ENCODE peak calls at places on chromosomes 11 and 22, in nine cellular contexts. I, P, V, M, C, K, E, Q and U are unnamed samples.

GRCh38 chr22:23557036-23557435 is 23.1 kb downstream of the IGLL1 start:
- DNase-seq in Q (no peak), I (no peak), C (no peak), E (no peak), K (no peak), V (no peak), M (no peak), P (no peak), U (no peak)

GRCh38 chr22:42688914-42689275 is 31.8 kb downstream of the A4GALT start:
- DNase-seq in M (no peak), K (no peak), Q (no peak), V (no peak), C (peak), I (no peak), E (no peak), P (no peak), U (no peak)

GRCh38 chr11:46279393-46280099 is 2.1 kb downstream of the CREB3L1 start:
- DNase-seq in V (peak), M (no peak), I (peak), K (peak), Q (peak), C (no peak), P (no peak), E (peak), U (no peak)

GRCh38 chr11:129701706-129702105 is 113.9 kb upstream of the TMEM45B start:
- DNase-seq in Q (no peak), C (no peak), V (no peak), E (no peak), P (no peak), M (no peak), I (no peak), K (no peak), U (no peak)

GRCh38 chr11:73330569-73331093 is 22.6 kb downstream of the ARHGEF17 start:
- DNase-seq in E (peak), C (no peak), I (no peak), P (peak), V (peak), Q (no peak), M (no peak), K (no peak), U (no peak)

GRCh38 chr11:60887531-60887930 is 18.9 kb downstream of the PRPF19 start:
- DNase-seq in Q (peak), V (peak), C (peak), P (peak), I (peak), E (peak), M (no peak), K (no peak), U (no peak)

GRCh38 chr11:27716850-27717249 is 16.6 kb upstream of the BDNF start:
- DNase-seq in V (peak), I (no peak), C (no peak), M (no peak), E (peak), K (no peak), P (peak), Q (no peak), U (no peak)

GRCh38 chr22:25282346-25282670 is 62.9 kb downstream of the CRYBB2 start:
- DNase-seq in I (no peak), E (no peak), M (no peak), P (peak), Q (no peak), C (no peak), V (no peak), K (no peak), U (no peak)

GRCh38 chr11:91366186-91366585 is 858.4 kb upstream of the FAT3 start:
- DNase-seq in I (no peak), V (no peak), M (no peak), P (no peak), Q (no peak), C (no peak), E (no peak), K (no peak), U (no peak)

GRCh38 chr11:111586305-111586915 is 15.8 kb upstream of the SIK2 start:
- DNase-seq in E (peak), M (no peak), P (peak), I (peak), C (peak), V (peak), K (no peak), Q (no peak), U (no peak)

GRCh38 chr11:13065200-13065787 is 56.2 kb downstream of the RASSF10 start:
- DNase-seq in V (no peak), I (no peak), C (no peak), Q (no peak), K (no peak), M (no peak), E (no peak), P (no peak), U (no peak)

GRCh38 chr11:84136926-84137325 is 850.8 kb upstream of the CCDC90B start:
- DNase-seq in E (no peak), K (no peak), M (no peak), Q (no peak), P (no peak), I (no peak), V (no peak), C (no peak), U (no peak)

GRCh38 chr11:119615003-119615878 is 113.8 kb downstream of the NECTIN1 start:
- DNase-seq in K (no peak), E (peak), M (no peak), Q (no peak), V (peak), C (peak), P (no peak), I (no peak), U (no peak)

GRCh38 chr11:104402812-104403521 is 239.0 kb upstream of the PDGFD start:
- DNase-seq in Q (no peak), P (peak), K (no peak), I (no peak), V (no peak), M (no peak), C (no peak), E (no peak), U (no peak)

GRCh38 chr11:31818874-31819331 is 7.8 kb upstream of the PAX6 start:
- DNase-seq in I (no peak), E (no peak), P (peak), C (no peak), M (no peak), K (no peak), Q (no peak), V (no peak), U (no peak)

GRCh38 chr22:36379593-36380361 is 8.0 kb downstream of the MYH9 start:
- DNase-seq in Q (no peak), P (no peak), E (peak), M (no peak), V (no peak), K (no peak), I (no peak), C (no peak), U (no peak)

GRCh38 chr11:94219771-94220170 is 84.6 kb upstream of the IZUMO1R start:
- DNase-seq in C (no peak), P (peak), Q (no peak), I (no peak), M (no peak), V (no peak), E (peak), K (no peak), U (no peak)

GRCh38 chr11:111476961-111477360 is 35.2 kb downstream of the BTG4 start:
- DNase-seq in K (no peak), P (no peak), Q (no peak), I (no peak), V (no peak), C (no peak), M (no peak), E (no peak), U (no peak)

GRCh38 chr22:28821452-28821851 is 21.1 kb upstream of the XBP1 start:
- DNase-seq in C (no peak), V (no peak), I (no peak), Q (no peak), K (no peak), M (no peak), P (no peak), E (no peak), U (no peak)

GRCh38 chr11:35247428-35247827 is 108.5 kb downstream of the CD44 start:
- DNase-seq in M (no peak), K (no peak), I (peak), E (no peak), V (no peak), P (no peak), Q (no peak), C (no peak), U (no peak)

GRCh38 chr11:45347343-45347742 is 61.2 kb upstream of the SYT13 start:
- DNase-seq in C (no peak), Q (no peak), V (no peak), E (no peak), P (no peak), M (no peak), K (no peak), I (no peak), U (no peak)

GRCh38 chr22:45430871-45431270 is 17.4 kb downstream of the RIBC2 start:
- DNase-seq in Q (no peak), I (no peak), M (no peak), V (no peak), P (no peak), C (no peak), K (no peak), E (no peak), U (no peak)

GRCh38 chr22:45905924-45906865 is 70.8 kb downstream of the WNT7B start:
- DNase-seq in M (peak), Q (no peak), E (no peak), V (peak), K (peak), C (no peak), P (no peak), I (no peak), U (no peak)

GRCh38 chr11:120168960-120169681 is 31.2 kb upstream of the TRIM29 start:
- DNase-seq in V (peak), I (peak), K (peak), E (peak), Q (peak), P (peak), M (no peak), C (peak), U (peak)

GRCh38 chr11:24324211-24324610 is 172.6 kb upstream of the LUZP2 start:
- DNase-seq in I (no peak), K (no peak), M (no peak), V (no peak), P (peak), Q (no peak), C (peak), E (peak), U (no peak)

GRCh38 chr22:44270556-44270880 is 42.2 kb downstream of the SHISAL1 start:
- DNase-seq in M (no peak), C (no peak), I (no peak), V (no peak), P (no peak), Q (no peak), K (no peak), E (no peak), U (no peak)

GRCh38 chr11:10674440-10674855 is 19.1 kb downstream of the IRAG1 start:
- DNase-seq in I (no peak), P (no peak), C (no peak), Q (no peak), K (no peak), E (no peak), M (no peak), V (no peak), U (no peak)

GRCh38 chr22:30308518-30309230 is 18.1 kb downstream of the TBC1D10A start:
- DNase-seq in K (no peak), I (no peak), Q (no peak), M (no peak), E (no peak), P (no peak), C (peak), V (no peak), U (no peak)

GRCh38 chr11:60251485-60252207 is 8.7 kb upstream of the MS4A4E start:
- DNase-seq in C (peak), E (peak), M (no peak), V (peak), Q (peak), P (peak), I (no peak), K (no peak), U (no peak)

GRCh38 chr11:118917488-118918127 is 8.1 kb downstream of the BCL9L start:
- DNase-seq in M (no peak), C (peak), Q (peak), K (no peak), E (peak), I (no peak), P (no peak), V (peak), U (no peak)

GRCh38 chr11:88827018-88827676 is 238.6 kb downstream of the GRM5 start:
- DNase-seq in V (no peak), P (no peak), E (peak), M (no peak), I (no peak), Q (no peak), K (no peak), C (peak), U (no peak)

GRCh38 chr11:10784229-10785145 is 24.2 kb downstream of the EIF4G2 start:
- DNase-seq in E (no peak), V (peak), Q (no peak), P (no peak), C (peak), I (no peak), K (peak), M (no peak), U (no peak)

GRCh38 chr11:12120031-12121008 is 9.9 kb downstream of the MICAL2 start:
- DNase-seq in V (peak), P (no peak), M (no peak), K (no peak), Q (no peak), C (no peak), I (no peak), E (no peak), U (no peak)

GRCh38 chr11:94134651-94135512 is 6.2 kb downstream of the PANX1 start:
- DNase-seq in C (peak), P (no peak), E (peak), I (peak), Q (peak), V (peak), K (peak), M (peak), U (no peak)

GRCh38 chr22:22702159-22702873 is 57.9 kb downstream of the GGTLC2 start:
- DNase-seq in C (no peak), P (peak), M (no peak), Q (no peak), E (peak), I (no peak), V (no peak), K (no peak), U (no peak)

GRCh38 chr11:100632970-100633452 is 54.1 kb upstream of the ARHGAP42 start:
- DNase-seq in P (no peak), I (peak), K (peak), V (peak), C (peak), E (peak), M (no peak), Q (peak), U (no peak)

GRCh38 chr22:36049678-36049997 is 21.0 kb upstream of the RBFOX2 start:
- DNase-seq in Q (no peak), K (no peak), E (no peak), C (no peak), I (no peak), V (no peak), M (no peak), P (no peak), U (no peak)

GRCh38 chr11:2728663-2729332 is 29.0 kb upstream of the KCNQ1OT1 start:
- DNase-seq in K (no peak), E (no peak), I (no peak), P (no peak), M (no peak), Q (no peak), C (no peak), V (no peak), U (no peak)

GRCh38 chr22:27474711-27475547 is 326.6 kb downstream of the MN1 start:
- DNase-seq in E (peak), M (no peak), K (no peak), P (peak), Q (peak), V (peak), C (peak), I (no peak), U (no peak)

DNA sequence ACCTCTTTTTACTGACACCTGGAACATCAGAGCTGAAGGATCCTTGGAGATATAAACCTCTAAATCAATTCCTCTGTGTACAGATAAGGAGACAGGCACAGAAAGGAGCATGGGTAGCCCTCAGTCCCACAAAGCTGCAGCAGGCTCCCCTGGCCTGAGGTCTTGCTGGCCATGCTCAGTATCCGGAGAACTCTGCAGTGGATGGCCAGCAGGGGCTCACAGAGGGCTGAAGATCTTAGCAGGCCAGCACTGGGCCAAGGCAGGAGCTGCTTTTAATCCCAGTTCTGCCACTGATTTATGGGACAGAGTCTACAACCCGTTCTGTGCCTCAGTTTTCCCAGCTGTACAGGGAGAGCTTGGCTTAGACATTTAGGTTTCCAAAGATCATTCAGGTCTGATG is 52.6 kb upstream of the LRRC32 start:
- DNase-seq in I (no peak), M (no peak), K (no peak), E (no peak), V (no peak), Q (no peak), C (no peak), P (no peak), U (no peak)
- TF ChIP-seq CTCF in I (no peak), M (no peak), K (no peak), E (peak), V (no peak), Q (no peak), C (no peak), P (no peak), U (no peak)

GRCh38 chr22:19868333-19868732 is 13.7 kb upstream of the GNB1L start:
- DNase-seq in E (no peak), M (no peak), K (no peak), I (no peak), C (no peak), Q (no peak), P (no peak), V (no peak), U (peak)
- TF ChIP-seq CTCF in E (no peak), M (no peak), K (no peak), I (no peak), C (peak), Q (no peak), P (peak), V (no peak), U (no peak)

GRCh38 chr11:810040-810567 is 337 bp downstream of the RPLP2 start:
- DNase-seq in E (no peak), M (no peak), P (no peak), K (no peak), Q (peak), I (no peak), V (no peak), C (no peak), U (no peak)

GRCh38 chr11:813440-814096 is 3.8 kb downstream of the RPLP2 start:
- DNase-seq in V (no peak), Q (no peak), K (no peak), P (no peak), I (no peak), M (no peak), C (no peak), E (no peak), U (no peak)

GRCh38 chr11:813037-813436 is 3.3 kb downstream of the RPLP2 start:
- DNase-seq in I (no peak), E (no peak), P (no peak), V (no peak), C (no peak), M (no peak), K (no peak), Q (no peak), U (no peak)

GRCh38 chr11:812390-812789 is 2.6 kb downstream of the RPLP2 start:
- DNase-seq in K (no peak), C (no peak), P (no peak), V (no peak), Q (no peak), E (no peak), M (no peak), I (no peak), U (no peak)

DNA sequence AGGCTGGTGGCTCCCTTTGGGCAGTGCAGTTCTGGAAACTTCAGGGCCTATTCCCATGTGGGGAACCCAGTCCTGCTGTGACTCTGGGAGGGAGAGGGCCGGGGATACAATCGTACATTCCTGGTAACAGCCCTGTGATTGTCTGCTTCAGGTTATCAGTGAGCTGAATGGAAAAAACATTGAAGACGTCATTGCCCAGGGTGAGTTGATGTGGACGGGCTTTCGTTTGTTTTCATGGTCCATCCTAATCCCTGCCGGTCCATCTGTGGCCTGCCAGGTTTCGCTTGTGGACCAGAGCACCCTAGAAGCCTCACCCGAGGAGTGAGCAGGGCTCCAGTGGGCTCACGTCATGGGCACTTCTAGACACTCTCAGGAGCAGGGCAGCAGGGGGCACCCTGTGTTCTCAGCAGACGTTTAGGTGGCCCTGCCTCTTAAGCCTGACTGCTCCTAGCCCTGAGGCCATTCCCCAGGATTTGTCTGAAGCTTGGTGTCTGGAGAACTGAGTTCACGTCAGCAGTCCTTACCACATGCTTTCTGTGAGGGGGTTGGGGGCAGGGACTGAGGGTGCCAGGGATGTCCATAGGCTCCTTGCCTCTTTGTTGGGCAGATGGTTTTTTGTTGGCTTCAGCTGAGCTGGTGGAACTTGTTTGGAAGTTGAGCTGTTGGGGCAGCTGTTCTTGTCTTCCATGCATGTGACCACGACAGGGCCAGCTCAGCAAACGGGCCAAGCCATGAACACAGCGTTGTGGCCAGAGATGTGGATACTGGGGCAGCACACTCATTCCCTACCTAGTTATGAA is 1.9 kb downstream of the RPLP2 start:
- DNase-seq in K (no peak), Q (no peak), E (no peak), V (no peak), P (no peak), I (no peak), C (no peak), M (no peak), U (no peak)
- TF ChIP-seq CTCF in K (no peak), Q (no peak), E (peak), V (peak), P (no peak), I (no peak), C (peak), M (no peak), U (no peak)

GRCh38 chr11:70415176-70415575 is 16.8 kb downstream of the CTTN start:
- DNase-seq in Q (no peak), V (peak), M (no peak), P (no peak), I (no peak), E (peak), K (no peak), C (no peak), U (no peak)
- TF ChIP-seq CTCF in Q (no peak), V (peak), M (no peak), P (peak), I (no peak), E (peak), K (no peak), C (peak), U (peak)

DNA sequence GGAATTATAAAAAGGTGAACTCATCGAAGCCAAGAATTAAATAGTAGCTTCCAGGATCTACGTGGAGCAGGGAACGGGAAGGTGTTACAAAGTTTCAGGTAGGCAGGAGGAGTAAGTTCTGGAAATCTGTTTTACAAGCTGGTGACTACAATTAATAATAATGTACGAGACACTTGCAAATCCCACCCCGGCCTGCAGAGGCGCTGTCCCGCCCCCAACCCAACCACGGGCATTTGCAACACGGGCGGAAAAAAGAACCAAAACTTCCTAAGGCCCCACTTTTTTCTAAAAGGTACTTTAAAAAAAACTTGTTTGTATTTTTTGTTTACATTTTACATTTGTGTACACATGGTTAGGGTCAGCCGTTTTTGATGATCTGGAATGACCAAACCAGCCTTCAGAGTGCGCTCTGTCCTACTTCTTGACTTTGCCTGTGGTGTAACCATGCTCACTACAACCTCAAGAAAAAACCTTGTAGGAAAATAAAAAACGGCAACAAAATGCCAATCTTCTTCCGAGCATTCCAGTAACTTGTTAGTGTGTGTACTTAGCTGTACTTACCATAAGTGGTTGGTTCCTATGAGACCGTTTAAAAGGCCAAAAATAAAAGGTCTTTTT is 449.6 kb upstream of the B3GAT1 start:
- DNase-seq in I (no peak), C (no peak), M (no peak), P (peak), V (no peak), K (no peak), Q (no peak), E (no peak), U (no peak)
- TF ChIP-seq CTCF in I (no peak), C (no peak), M (no peak), P (peak), V (no peak), K (no peak), Q (no peak), E (peak), U (peak)